ENCODE peak calls at places on chromosomes 13 and 19, in four cellular contexts. One of them, this sample, is unnamed.

GRCh38 chr19:15283141-15283885 is 49.0 kb downstream of the BRD4 start:
- DNase-seq in nephron progenitor cell: no peak
- DNase-seq in heart right ventricle: no peak
- DNase-seq in neural progenitor cell: no peak
- DNase-seq in this sample: no peak

GRCh38 chr19:19488875-19489690 is 26.3 kb downstream of the TSSK6 start:
- DNase-seq in nephron progenitor cell: peak; percentile 76
- DNase-seq in neural progenitor cell: peak; percentile 82
- DNase-seq in heart right ventricle: peak; percentile 87
- DNase-seq in this sample: peak; percentile 55

GRCh38 chr13:45381196-45381595 is 37.0 kb downstream of the SLC25A30 start:
- DNase-seq in heart right ventricle: no peak
- DNase-seq in nephron progenitor cell: no peak
- DNase-seq in neural progenitor cell: no peak
- DNase-seq in this sample: no peak

GRCh38 chr19:40314646-40315045 is 29.5 kb upstream of the AKT2 start:
- DNase-seq in nephron progenitor cell: no peak
- DNase-seq in neural progenitor cell: no peak
- DNase-seq in heart right ventricle: no peak
- DNase-seq in this sample: no peak

GRCh38 chr19:750640-751423 is at the start of gene MISP:
- DNase-seq in heart right ventricle: no peak
- DNase-seq in nephron progenitor cell: no peak
- DNase-seq in neural progenitor cell: no peak
- DNase-seq in this sample: no peak

GRCh38 chr13:59774511-59774911 is 389.2 kb downstream of the DIAPH3 start:
- DNase-seq in nephron progenitor cell: peak; percentile 25
- DNase-seq in heart right ventricle: no peak
- DNase-seq in neural progenitor cell: peak; percentile 14
- DNase-seq in this sample: no peak

GRCh38 chr19:1302534-1303239 is 17.0 kb downstream of the EFNA2 start:
- DNase-seq in nephron progenitor cell: no peak
- DNase-seq in heart right ventricle: no peak
- DNase-seq in neural progenitor cell: peak; percentile 85
- DNase-seq in this sample: no peak

GRCh38 chr19:28971011-28971410 is 241.9 kb downstream of the UQCRFS1 start:
- DNase-seq in neural progenitor cell: no peak
- DNase-seq in nephron progenitor cell: no peak
- DNase-seq in heart right ventricle: no peak
- DNase-seq in this sample: no peak

GRCh38 chr19:37941820-37942515 is 35.0 kb downstream of the SIPA1L3 start:
- DNase-seq in nephron progenitor cell: no peak
- DNase-seq in heart right ventricle: no peak
- DNase-seq in neural progenitor cell: peak; percentile 26
- DNase-seq in this sample: no peak

GRCh38 chr13:113860579-113861432 is 3.1 kb downstream of the GAS6 start:
- DNase-seq in nephron progenitor cell: peak; percentile 51
- DNase-seq in heart right ventricle: peak; percentile 16
- DNase-seq in neural progenitor cell: peak; percentile 68
- DNase-seq in this sample: no peak

GRCh38 chr13:79282508-79282907 is 123.5 kb downstream of the RBM26 start:
- DNase-seq in heart right ventricle: no peak
- DNase-seq in nephron progenitor cell: no peak
- DNase-seq in neural progenitor cell: no peak
- DNase-seq in this sample: no peak

GRCh38 chr19:13906525-13906904 is 514 bp downstream of the CC2D1A start:
- DNase-seq in heart right ventricle: peak; percentile 27
- DNase-seq in neural progenitor cell: no peak
- DNase-seq in nephron progenitor cell: no peak
- DNase-seq in this sample: no peak

DNA sequence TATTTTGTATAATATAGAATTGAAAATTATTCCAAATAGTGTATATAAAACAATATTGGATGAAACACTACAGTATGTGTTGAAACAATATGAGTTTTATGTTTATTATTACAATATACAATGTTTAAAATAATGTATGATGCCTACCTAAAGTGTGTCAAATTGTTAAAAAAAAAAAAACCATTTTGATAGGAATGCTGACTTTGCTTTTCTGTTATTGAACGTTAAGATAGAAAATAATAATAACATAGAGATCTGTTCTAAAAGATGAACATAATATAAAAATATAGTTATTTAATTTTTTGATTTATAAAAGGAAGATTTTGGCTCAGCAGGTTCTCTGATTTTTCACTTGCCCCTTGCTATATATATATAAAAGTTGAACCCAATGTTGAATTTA is 474.6 kb upstream of the ATXN8OS start:
- DNase-seq in nephron progenitor cell: no peak
- DNase-seq in neural progenitor cell: no peak
- DNase-seq in heart right ventricle: no peak
- DNase-seq in this sample: no peak
- TF ChIP-seq CTCF in nephron progenitor cell: no peak
- TF ChIP-seq CTCF in neural progenitor cell: no peak
- TF ChIP-seq CTCF in heart right ventricle: no peak
- TF ChIP-seq CTCF in this sample: no peak

DNA sequence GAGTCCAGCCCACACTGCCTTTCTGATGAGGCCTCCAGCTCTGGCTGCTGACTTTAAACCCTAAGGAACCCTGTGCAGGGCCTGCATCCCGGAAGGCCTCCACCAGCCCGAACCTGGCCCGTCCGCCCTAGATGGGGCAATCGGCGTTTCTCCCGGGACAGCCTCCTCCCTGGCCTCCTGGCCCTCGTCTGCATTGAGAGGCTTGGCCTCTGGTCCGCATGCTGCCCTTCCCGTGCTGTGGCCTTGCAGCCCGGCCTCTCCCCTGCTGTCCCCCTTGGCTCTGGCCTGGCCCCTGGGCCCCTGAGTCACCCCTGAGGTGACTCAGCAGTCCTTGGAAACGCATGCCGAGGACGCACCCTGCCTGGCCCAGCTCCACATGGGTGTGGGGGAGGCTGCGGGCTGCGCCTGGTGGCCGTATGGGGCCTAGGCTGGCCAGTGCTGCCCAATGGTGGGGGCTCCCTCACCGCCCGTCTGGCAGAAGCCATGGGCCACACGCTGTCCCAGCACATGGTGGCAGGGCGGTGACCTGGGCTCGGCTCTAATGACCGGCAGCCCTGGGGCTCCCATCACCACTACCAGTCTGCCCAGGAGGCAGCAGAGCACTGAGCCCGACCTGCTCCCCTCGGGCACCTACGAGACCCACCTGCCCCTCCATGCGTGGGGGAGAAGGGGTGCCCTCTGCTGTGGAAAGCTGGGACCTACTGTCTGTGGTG is 25.7 kb downstream of the SH3GL1 start:
- DNase-seq in nephron progenitor cell: no peak
- DNase-seq in neural progenitor cell: no peak
- DNase-seq in heart right ventricle: peak; percentile 50
- DNase-seq in this sample: peak; percentile 49
- TF ChIP-seq CTCF in nephron progenitor cell: no peak
- TF ChIP-seq CTCF in neural progenitor cell: no peak
- TF ChIP-seq CTCF in heart right ventricle: no peak
- TF ChIP-seq CTCF in this sample: no peak

GRCh38 chr19:11887247-11887617 is 350 bp upstream of the ZNF69 start:
- DNase-seq in neural progenitor cell: no peak
- DNase-seq in nephron progenitor cell: no peak
- DNase-seq in heart right ventricle: no peak
- DNase-seq in this sample: no peak

GRCh38 chr19:11890634-11891033 is 3.1 kb downstream of the ZNF69 start:
- DNase-seq in neural progenitor cell: no peak
- DNase-seq in heart right ventricle: no peak
- DNase-seq in nephron progenitor cell: no peak
- DNase-seq in this sample: no peak

DNA sequence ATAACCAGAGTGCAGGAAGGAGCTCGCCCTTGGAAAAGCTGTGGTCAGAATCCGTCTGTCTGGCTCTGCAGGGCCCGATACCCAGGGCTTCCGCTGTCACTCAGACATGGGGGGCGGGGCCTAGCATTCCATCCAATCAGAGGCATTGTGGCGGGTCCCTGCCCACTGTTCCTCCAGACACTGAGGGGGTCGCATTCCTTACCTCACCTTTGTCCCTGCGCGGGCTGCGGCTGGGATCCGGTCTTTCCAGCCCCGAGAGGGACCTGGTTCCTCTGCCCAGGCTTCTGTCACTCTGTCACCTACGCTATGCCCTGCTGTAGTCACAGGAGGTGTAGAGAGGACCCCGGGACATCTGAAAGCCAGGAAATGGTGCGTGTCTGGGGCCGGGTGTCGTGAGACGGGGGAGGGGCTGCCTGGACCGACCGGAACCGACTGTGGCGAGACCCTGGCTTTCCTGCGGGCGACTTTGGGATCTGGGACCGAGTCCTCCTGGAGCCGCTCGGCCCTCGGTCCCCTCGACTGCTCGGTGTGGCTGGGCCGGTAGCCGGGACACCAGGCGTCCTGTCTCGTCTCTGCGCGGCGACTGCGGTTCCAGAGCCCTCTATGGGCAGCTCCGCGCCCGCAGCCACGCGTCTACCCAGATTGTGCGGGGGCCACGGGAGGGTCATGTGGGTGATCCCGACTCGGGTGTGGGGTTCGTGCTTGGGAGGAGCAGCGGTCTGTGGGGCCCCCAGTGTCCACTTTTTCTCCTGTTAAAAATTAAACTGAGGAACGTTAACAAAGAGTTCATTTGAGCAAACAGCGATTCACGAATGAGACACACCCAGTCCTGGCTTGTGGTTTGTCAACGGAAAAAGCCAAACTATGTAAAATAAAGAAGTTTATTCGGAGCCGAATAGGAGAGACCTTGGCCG is at the start of gene ZNF69:
- DNase-seq in heart right ventricle: peak; percentile 91
- DNase-seq in neural progenitor cell: peak; percentile 97
- DNase-seq in nephron progenitor cell: peak; percentile 94
- DNase-seq in this sample: peak; percentile 87
- TF ChIP-seq CTCF in heart right ventricle: no peak
- TF ChIP-seq CTCF in neural progenitor cell: peak; percentile 41
- TF ChIP-seq CTCF in nephron progenitor cell: no peak
- TF ChIP-seq CTCF in this sample: no peak

DNA sequence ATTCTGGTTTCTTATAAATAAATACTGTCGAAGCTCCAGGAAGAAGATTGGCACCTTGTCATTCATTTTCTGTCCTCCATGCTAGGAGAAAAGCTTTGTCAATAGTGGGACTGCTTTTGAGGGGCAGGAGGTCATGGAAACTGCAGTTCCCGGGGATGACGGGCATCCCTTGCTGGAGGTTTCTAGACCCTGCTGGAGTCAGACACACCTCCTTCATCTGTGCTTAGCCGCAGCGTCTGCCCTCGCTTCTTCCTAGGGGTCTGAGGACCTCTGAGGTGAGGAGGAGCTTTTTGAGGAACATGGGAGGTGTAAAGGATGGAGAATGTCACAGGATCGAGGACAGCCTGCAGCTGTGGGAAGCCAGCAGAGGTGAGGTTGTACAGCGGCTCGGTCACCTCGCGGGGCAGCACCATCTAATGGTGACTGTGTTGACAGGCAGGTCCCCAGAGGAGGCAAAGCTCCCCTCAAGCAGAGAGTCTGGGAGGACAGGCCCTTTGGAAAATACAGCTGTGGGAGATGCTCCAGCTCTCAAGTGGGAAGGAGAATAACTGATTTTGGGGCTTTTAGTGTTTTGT is 172.7 kb upstream of the RNF113B start:
- DNase-seq in heart right ventricle: peak; percentile 15
- DNase-seq in neural progenitor cell: peak; percentile 74
- DNase-seq in nephron progenitor cell: peak; percentile 37
- DNase-seq in this sample: no peak
- TF ChIP-seq CTCF in heart right ventricle: no peak
- TF ChIP-seq CTCF in neural progenitor cell: peak; percentile 59
- TF ChIP-seq CTCF in nephron progenitor cell: no peak
- TF ChIP-seq CTCF in this sample: no peak

GRCh38 chr19:50702870-50703829 is 16.5 kb downstream of the SHANK1 start:
- DNase-seq in neural progenitor cell: no peak
- DNase-seq in nephron progenitor cell: no peak
- DNase-seq in heart right ventricle: no peak
- DNase-seq in this sample: no peak

GRCh38 chr19:50702158-50702869 is 17.3 kb downstream of the SHANK1 start:
- DNase-seq in heart right ventricle: no peak
- DNase-seq in neural progenitor cell: no peak
- DNase-seq in nephron progenitor cell: no peak
- DNase-seq in this sample: no peak

GRCh38 chr19:50705422-50706019 is 14.1 kb downstream of the SHANK1 start:
- DNase-seq in nephron progenitor cell: peak; percentile 53
- DNase-seq in neural progenitor cell: peak; percentile 75
- DNase-seq in heart right ventricle: no peak
- DNase-seq in this sample: no peak

GRCh38 chr19:50706387-50706786 is 13.2 kb downstream of the SHANK1 start:
- DNase-seq in neural progenitor cell: no peak
- DNase-seq in heart right ventricle: no peak
- DNase-seq in nephron progenitor cell: no peak
- DNase-seq in this sample: no peak

DNA sequence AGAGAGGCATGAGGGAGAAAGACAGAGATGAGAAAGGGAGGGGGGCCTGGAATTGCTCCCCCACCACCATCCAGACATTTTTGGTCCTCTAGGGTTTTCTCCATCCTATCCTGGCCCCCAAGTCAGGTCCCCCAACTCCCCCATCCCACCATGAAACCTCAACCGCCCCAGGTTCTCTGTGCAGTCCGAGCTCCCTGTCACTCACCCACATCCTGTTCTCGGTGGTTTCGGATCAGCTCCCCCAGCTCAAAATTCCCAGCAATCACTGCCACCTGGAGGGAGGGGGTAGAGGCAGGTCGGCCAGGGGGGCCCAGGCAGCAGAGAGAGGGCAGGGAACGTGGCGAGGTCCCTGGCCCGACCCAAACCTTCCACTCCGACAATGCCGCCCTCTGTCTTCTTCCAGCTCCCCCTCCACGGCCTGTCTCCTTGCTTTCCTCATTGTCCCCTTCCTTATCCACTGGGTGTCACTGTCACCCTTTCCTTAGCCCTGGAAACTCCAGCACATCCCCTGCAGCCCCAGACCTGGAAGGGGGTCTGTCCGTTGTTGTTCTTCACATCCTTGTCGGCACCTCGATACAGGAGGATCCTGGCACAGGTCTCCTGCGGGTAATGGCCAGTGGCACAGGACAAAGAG is 15.6 kb downstream of the SHANK1 start:
- DNase-seq in nephron progenitor cell: no peak
- DNase-seq in heart right ventricle: no peak
- DNase-seq in neural progenitor cell: peak; percentile 58
- DNase-seq in this sample: no peak
- TF ChIP-seq CTCF in nephron progenitor cell: peak; percentile 28
- TF ChIP-seq CTCF in heart right ventricle: no peak
- TF ChIP-seq CTCF in neural progenitor cell: peak; percentile 50
- TF ChIP-seq CTCF in this sample: no peak

GRCh38 chr13:110575322-110576069 is 14.0 kb upstream of the RAB20 start:
- DNase-seq in heart right ventricle: peak; percentile 33
- DNase-seq in nephron progenitor cell: peak; percentile 34
- DNase-seq in neural progenitor cell: peak; percentile 18
- DNase-seq in this sample: no peak
- TF ChIP-seq CTCF in heart right ventricle: no peak
- TF ChIP-seq CTCF in nephron progenitor cell: no peak
- TF ChIP-seq CTCF in neural progenitor cell: no peak
- TF ChIP-seq CTCF in this sample: no peak

DNA sequence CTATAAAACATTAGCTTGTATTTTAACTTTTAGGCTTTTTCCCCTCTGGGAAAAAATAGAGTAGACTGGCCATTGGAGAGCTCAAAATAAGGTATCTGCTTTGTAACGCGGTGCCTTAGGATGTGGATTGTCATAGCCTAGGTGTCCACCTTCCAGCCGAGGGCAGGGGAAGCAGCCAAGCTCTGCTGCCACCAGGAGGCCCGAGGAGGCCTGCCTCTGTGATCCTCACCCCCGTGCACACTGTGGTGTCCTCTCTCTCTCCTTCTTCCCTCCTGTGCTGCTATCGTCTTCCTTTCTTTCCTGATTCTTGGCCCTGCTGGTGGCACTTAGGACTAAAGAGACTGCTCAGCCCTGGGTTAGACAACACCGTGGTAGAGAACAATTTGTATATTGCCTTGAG is 11.3 kb downstream of the HNRNPM start:
- DNase-seq in nephron progenitor cell: peak; percentile 24
- DNase-seq in heart right ventricle: no peak
- DNase-seq in neural progenitor cell: peak; percentile 58
- DNase-seq in this sample: no peak
- TF ChIP-seq CTCF in nephron progenitor cell: no peak
- TF ChIP-seq CTCF in heart right ventricle: peak; percentile 7
- TF ChIP-seq CTCF in neural progenitor cell: peak; percentile 36
- TF ChIP-seq CTCF in this sample: no peak